ENCODE peak calls at places on chromosomes 12 and 14, in six cellular contexts. One of them, this sample, is unnamed.

GRCh38 chr14:67734675-67735074 is 33.0 kb downstream of the RDH12 start:
- DNase-seq in spleen: no peak
- DNase-seq in A549: no peak
- DNase-seq in SK-N-SH: no peak
- DNase-seq in esophagus squamous epithelium: no peak
- DNase-seq in tibial artery: no peak
- DNase-seq in this sample: no peak

GRCh38 chr12:27472604-27473003 is 26.1 kb downstream of the SMCO2 start:
- DNase-seq in spleen: no peak
- DNase-seq in tibial artery: no peak
- DNase-seq in A549: no peak
- DNase-seq in esophagus squamous epithelium: no peak
- DNase-seq in SK-N-SH: no peak
- DNase-seq in this sample: no peak

GRCh38 chr14:89681086-89682018 is 264.3 kb upstream of the FOXN3 start:
- DNase-seq in esophagus squamous epithelium: no peak
- DNase-seq in tibial artery: no peak
- DNase-seq in SK-N-SH: no peak
- DNase-seq in spleen: no peak
- DNase-seq in A549: no peak
- DNase-seq in this sample: no peak

GRCh38 chr12:5523396-5524115 is 91.6 kb downstream of the NTF3 start:
- DNase-seq in SK-N-SH: no peak
- DNase-seq in esophagus squamous epithelium: no peak
- DNase-seq in spleen: no peak
- DNase-seq in tibial artery: no peak
- DNase-seq in A549: no peak
- DNase-seq in this sample: no peak

GRCh38 chr12:66240106-66240820 is 51.2 kb downstream of the IRAK3 start:
- DNase-seq in A549: no peak
- DNase-seq in tibial artery: no peak
- DNase-seq in esophagus squamous epithelium: no peak
- DNase-seq in spleen: no peak
- DNase-seq in SK-N-SH: no peak
- DNase-seq in this sample: no peak

GRCh38 chr14:53953828-53954550 is 2.6 kb downstream of the BMP4 start:
- DNase-seq in A549: peak
- DNase-seq in spleen: peak
- DNase-seq in esophagus squamous epithelium: no peak
- DNase-seq in tibial artery: peak
- DNase-seq in SK-N-SH: peak
- DNase-seq in this sample: no peak

GRCh38 chr14:104138098-104138890 is at the start of gene KIF26A:
- DNase-seq in A549: peak
- DNase-seq in spleen: peak
- DNase-seq in esophagus squamous epithelium: no peak
- DNase-seq in tibial artery: peak
- DNase-seq in SK-N-SH: peak
- DNase-seq in this sample: peak

GRCh38 chr12:22617630-22618029 is 7.3 kb upstream of the ETNK1 start:
- DNase-seq in esophagus squamous epithelium: no peak
- DNase-seq in tibial artery: no peak
- DNase-seq in A549: no peak
- DNase-seq in spleen: no peak
- DNase-seq in SK-N-SH: no peak
- DNase-seq in this sample: no peak

GRCh38 chr12:18296909-18297280 is 35.6 kb downstream of the PIK3C2G start:
- DNase-seq in A549: no peak
- DNase-seq in spleen: no peak
- DNase-seq in tibial artery: no peak
- DNase-seq in esophagus squamous epithelium: no peak
- DNase-seq in SK-N-SH: no peak
- DNase-seq in this sample: no peak

GRCh38 chr12:105783983-105784947 is 354.5 kb downstream of the NUAK1 start:
- DNase-seq in A549: no peak
- DNase-seq in tibial artery: no peak
- DNase-seq in spleen: no peak
- DNase-seq in esophagus squamous epithelium: no peak
- DNase-seq in SK-N-SH: no peak
- DNase-seq in this sample: no peak

GRCh38 chr12:112848972-112849371 is 57.4 kb downstream of the RPH3A start:
- DNase-seq in esophagus squamous epithelium: no peak
- DNase-seq in SK-N-SH: peak
- DNase-seq in tibial artery: no peak
- DNase-seq in spleen: no peak
- DNase-seq in A549: no peak
- DNase-seq in this sample: no peak

GRCh38 chr14:79629372-79629771 is 581.9 kb downstream of the DIO2 start:
- DNase-seq in esophagus squamous epithelium: no peak
- DNase-seq in SK-N-SH: no peak
- DNase-seq in tibial artery: no peak
- DNase-seq in spleen: no peak
- DNase-seq in A549: no peak
- DNase-seq in this sample: no peak

GRCh38 chr12:120677765-120678473 is 9.0 kb upstream of the MLEC start:
- DNase-seq in spleen: no peak
- DNase-seq in esophagus squamous epithelium: no peak
- DNase-seq in tibial artery: no peak
- DNase-seq in A549: peak
- DNase-seq in SK-N-SH: no peak
- DNase-seq in this sample: no peak

GRCh38 chr14:99122521-99123125 is 149.4 kb downstream of the BCL11B start:
- DNase-seq in esophagus squamous epithelium: no peak
- DNase-seq in spleen: no peak
- DNase-seq in A549: no peak
- DNase-seq in tibial artery: peak
- DNase-seq in SK-N-SH: no peak
- DNase-seq in this sample: no peak

GRCh38 chr14:63287661-63288483 is 30.9 kb downstream of the GPHB5 start:
- DNase-seq in spleen: no peak
- DNase-seq in tibial artery: no peak
- DNase-seq in esophagus squamous epithelium: no peak
- DNase-seq in SK-N-SH: no peak
- DNase-seq in A549: no peak
- DNase-seq in this sample: no peak

GRCh38 chr12:20212658-20213387 is 155.5 kb upstream of the PDE3A start:
- DNase-seq in A549: peak
- DNase-seq in tibial artery: peak
- DNase-seq in esophagus squamous epithelium: peak
- DNase-seq in SK-N-SH: peak
- DNase-seq in spleen: no peak
- DNase-seq in this sample: no peak

GRCh38 chr14:62694075-62694474 is 351.2 kb downstream of the KCNH5 start:
- DNase-seq in SK-N-SH: no peak
- DNase-seq in spleen: no peak
- DNase-seq in tibial artery: no peak
- DNase-seq in esophagus squamous epithelium: no peak
- DNase-seq in A549: peak
- DNase-seq in this sample: no peak

GRCh38 chr12:6183689-6184441 is 16.3 kb upstream of the CD9 start:
- DNase-seq in spleen: no peak
- DNase-seq in esophagus squamous epithelium: no peak
- DNase-seq in SK-N-SH: no peak
- DNase-seq in tibial artery: no peak
- DNase-seq in A549: no peak
- DNase-seq in this sample: no peak

GRCh38 chr12:19688489-19688888 is 249.2 kb downstream of the AEBP2 start:
- DNase-seq in esophagus squamous epithelium: no peak
- DNase-seq in A549: no peak
- DNase-seq in spleen: no peak
- DNase-seq in SK-N-SH: no peak
- DNase-seq in tibial artery: no peak
- DNase-seq in this sample: no peak

GRCh38 chr14:103690332-103690731 is 24.9 kb downstream of the XRCC3 start:
- DNase-seq in tibial artery: no peak
- DNase-seq in A549: no peak
- DNase-seq in SK-N-SH: no peak
- DNase-seq in esophagus squamous epithelium: no peak
- DNase-seq in spleen: no peak
- DNase-seq in this sample: no peak

GRCh38 chr14:64745511-64746041 is 41.4 kb downstream of the PLEKHG3 start:
- DNase-seq in spleen: no peak
- DNase-seq in A549: no peak
- DNase-seq in tibial artery: peak
- DNase-seq in esophagus squamous epithelium: no peak
- DNase-seq in SK-N-SH: no peak
- DNase-seq in this sample: no peak

GRCh38 chr12:30622509-30622908 is 73.2 kb downstream of the IPO8 start:
- DNase-seq in SK-N-SH: no peak
- DNase-seq in esophagus squamous epithelium: no peak
- DNase-seq in spleen: no peak
- DNase-seq in tibial artery: no peak
- DNase-seq in A549: peak
- DNase-seq in this sample: no peak

DNA sequence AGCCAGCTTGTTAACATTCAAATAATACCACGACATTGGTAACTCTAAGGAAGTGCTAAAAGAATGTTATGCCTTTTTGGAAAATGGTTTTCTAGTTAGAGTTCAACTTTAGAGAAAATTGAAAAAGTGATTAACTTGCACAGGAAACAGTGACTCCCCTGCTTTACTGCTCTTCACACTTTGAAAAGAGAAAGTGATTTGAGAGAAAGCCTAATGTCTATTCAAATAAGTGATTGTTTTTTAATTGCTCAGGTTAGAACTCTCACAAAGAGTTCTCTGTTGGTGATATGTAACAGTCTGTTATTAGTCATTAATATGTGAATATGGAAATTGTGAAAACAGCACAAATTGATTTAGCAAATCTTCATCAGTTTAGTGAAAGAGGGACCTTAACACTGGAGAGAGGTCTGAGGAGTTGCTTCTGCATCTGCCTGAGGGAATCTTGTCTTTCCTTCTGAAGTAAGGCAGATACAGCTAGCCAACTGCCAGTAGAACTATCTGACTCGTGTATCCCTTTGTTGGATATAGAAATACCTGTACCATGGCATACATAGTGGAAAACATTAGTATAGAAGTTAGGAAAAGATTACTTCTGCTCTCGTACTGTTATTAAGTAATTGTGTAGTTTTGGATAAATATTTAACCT is 25.5 kb downstream of the ATF7IP start:
- DNase-seq in esophagus squamous epithelium: no peak
- DNase-seq in A549: no peak
- DNase-seq in spleen: no peak
- DNase-seq in SK-N-SH: no peak
- DNase-seq in tibial artery: no peak
- DNase-seq in this sample: no peak
- H3K27ac ChIP-seq in esophagus squamous epithelium: peak
- H3K27ac ChIP-seq in A549: no peak
- H3K27ac ChIP-seq in spleen: peak
- H3K27ac ChIP-seq in SK-N-SH: no peak
- H3K27ac ChIP-seq in tibial artery: peak
- H3K27ac ChIP-seq in this sample: no peak

GRCh38 chr12:83472350-83472749 is 785.6 kb downstream of the TMTC2 start:
- DNase-seq in spleen: no peak
- DNase-seq in A549: no peak
- DNase-seq in esophagus squamous epithelium: no peak
- DNase-seq in SK-N-SH: no peak
- DNase-seq in tibial artery: no peak
- DNase-seq in this sample: no peak
- TF ChIP-seq CTCF in spleen: no peak
- TF ChIP-seq CTCF in A549: no peak
- TF ChIP-seq CTCF in esophagus squamous epithelium: no peak
- TF ChIP-seq CTCF in SK-N-SH: no peak
- TF ChIP-seq CTCF in tibial artery: no peak
- TF ChIP-seq CTCF in this sample: no peak

DNA sequence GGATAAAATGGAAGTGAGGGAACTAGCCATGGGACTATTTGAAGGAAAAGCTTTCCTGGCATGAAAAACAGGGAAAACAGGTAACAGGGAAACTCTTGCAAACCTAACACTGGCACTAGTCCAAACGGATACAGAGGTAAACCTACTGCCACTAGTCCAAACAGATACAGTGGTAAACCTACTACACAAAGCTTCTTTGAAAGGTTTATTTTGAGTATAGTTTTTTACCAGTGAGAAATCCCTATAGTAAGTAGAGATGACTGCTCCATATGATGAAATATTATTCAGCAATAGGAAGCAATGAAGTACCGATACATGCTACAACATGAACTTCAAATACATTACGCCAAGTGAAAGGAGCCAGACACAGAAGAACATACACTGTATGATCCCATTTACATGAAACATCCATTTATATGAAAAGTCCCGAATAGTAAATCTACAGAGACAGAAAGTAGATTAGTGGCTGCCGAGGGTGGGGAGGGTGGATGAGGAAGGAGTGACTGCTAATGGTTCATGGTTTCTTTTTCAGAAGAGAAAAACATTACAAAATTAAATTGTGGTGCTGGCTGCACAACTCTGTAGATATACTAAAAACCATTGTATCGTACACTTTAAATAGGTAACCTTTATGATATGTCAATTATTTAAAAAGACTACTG is 25.5 kb downstream of the SPTLC2 start:
- DNase-seq in A549: no peak
- DNase-seq in SK-N-SH: no peak
- DNase-seq in tibial artery: no peak
- DNase-seq in spleen: no peak
- DNase-seq in esophagus squamous epithelium: no peak
- DNase-seq in this sample: no peak
- H3K27ac ChIP-seq in A549: no peak
- H3K27ac ChIP-seq in SK-N-SH: no peak
- H3K27ac ChIP-seq in tibial artery: no peak
- H3K27ac ChIP-seq in spleen: peak
- H3K27ac ChIP-seq in esophagus squamous epithelium: peak
- H3K27ac ChIP-seq in this sample: no peak

DNA sequence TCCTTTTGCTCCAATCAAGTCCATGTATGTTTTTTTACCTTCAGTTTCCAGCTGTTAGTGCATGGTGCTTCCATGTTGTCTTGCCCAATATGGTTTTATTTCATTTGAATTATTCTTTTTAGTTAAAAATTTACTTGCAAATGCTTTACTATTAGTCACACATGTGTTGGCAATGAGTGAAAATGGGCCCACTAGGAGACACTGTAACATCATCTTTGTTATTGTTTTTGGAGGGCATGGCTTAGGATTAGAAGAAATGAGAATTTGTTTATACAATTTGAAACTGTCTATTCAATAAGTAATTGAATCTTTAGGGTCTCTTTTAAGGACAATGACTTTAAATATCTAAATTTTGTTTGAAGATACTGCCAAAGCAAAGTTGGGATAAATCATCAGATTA is 133.7 kb downstream of the BRMS1L start:
- DNase-seq in A549: peak
- DNase-seq in spleen: no peak
- DNase-seq in SK-N-SH: no peak
- DNase-seq in esophagus squamous epithelium: no peak
- DNase-seq in tibial artery: no peak
- DNase-seq in this sample: no peak
- TF ChIP-seq CTCF in A549: peak
- TF ChIP-seq CTCF in spleen: no peak
- TF ChIP-seq CTCF in SK-N-SH: peak
- TF ChIP-seq CTCF in esophagus squamous epithelium: no peak
- TF ChIP-seq CTCF in tibial artery: no peak
- TF ChIP-seq CTCF in this sample: no peak

GRCh38 chr14:71553779-71554178 is 378.4 kb upstream of the RGS6 start:
- DNase-seq in A549: no peak
- DNase-seq in tibial artery: no peak
- DNase-seq in esophagus squamous epithelium: no peak
- DNase-seq in spleen: no peak
- DNase-seq in SK-N-SH: no peak
- DNase-seq in this sample: no peak
- H3K27ac ChIP-seq in A549: no peak
- H3K27ac ChIP-seq in tibial artery: no peak
- H3K27ac ChIP-seq in esophagus squamous epithelium: no peak
- H3K27ac ChIP-seq in spleen: peak
- H3K27ac ChIP-seq in SK-N-SH: no peak
- H3K27ac ChIP-seq in this sample: no peak